ENCODE peak calls at places on chromosomes 11 and 22, in six cellular contexts. C is IMR-90, W is OCI-LY7, P is heart left ventricle, A is HFF-Myc, K is cardiac muscle cell. G is an unnamed sample.

GRCh38 chr11:62922653-62923371 is 1.6 kb upstream of the CHRM1 start:
- DNase-seq in P (no peak), C (no peak), W (peak; percentile 15), A (no peak), K (peak; percentile 30), G (no peak)

GRCh38 chr11:36453678-36454077 is 56.4 kb downstream of the TRAF6 start:
- DNase-seq in W (peak; percentile 4), A (no peak), P (no peak), K (peak; percentile 14), C (peak; percentile 37), G (no peak)

GRCh38 chr11:19441752-19442553 is 201.2 kb upstream of the E2F8 start:
- DNase-seq in P (no peak), C (peak; percentile 98), W (peak; percentile 49), A (peak; percentile 67), K (peak; percentile 97), G (no peak)

GRCh38 chr11:74720596-74721478 is 10.4 kb downstream of the CHRDL2 start:
- DNase-seq in K (peak; percentile 88), W (no peak), A (no peak), C (peak; percentile 89), P (peak; percentile 89), G (no peak)

GRCh38 chr11:92865352-92865751 is 104.1 kb upstream of the MTNR1B start:
- DNase-seq in W (no peak), K (peak; percentile 23), A (no peak), C (peak; percentile 20), P (peak; percentile 28), G (no peak)

GRCh38 chr22:48702573-48703264 is 1125.0 kb downstream of the BRD1 start:
- DNase-seq in C (no peak), W (no peak), K (peak; percentile 0), A (no peak), P (peak; percentile 22), G (no peak)

GRCh38 chr11:48263416-48263911 is at the start of gene OR4X1:
- DNase-seq in W (no peak), K (no peak), C (no peak), P (no peak), A (no peak), G (no peak)

GRCh38 chr11:32137263-32137662 is 46.4 kb downstream of the RCN1 start:
- DNase-seq in P (no peak), W (no peak), K (peak; percentile 97), C (peak; percentile 99), A (peak; percentile 40), G (no peak)

GRCh38 chr11:10856689-10857603 is 907 bp downstream of the ZBED5 start:
- DNase-seq in K (peak; percentile 43), A (no peak), P (no peak), W (peak; percentile 58), C (peak; percentile 28), G (no peak)

GRCh38 chr22:38034278-38034882 is 22.8 kb upstream of the PICK1 start:
- DNase-seq in W (no peak), K (peak; percentile 95), P (peak; percentile 83), A (peak; percentile 82), C (peak; percentile 91), G (no peak)
- TF ChIP-seq CTCF in W (no peak), K (no peak), P (no peak), A (no peak), C (no peak), G (no peak)

GRCh38 chr11:64794526-64794925 is 8.5 kb downstream of the MAP4K2 start:
- DNase-seq in A (no peak), K (no peak), W (no peak), P (no peak), C (no peak), G (no peak)
- TF ChIP-seq CTCF in A (no peak), K (no peak), W (no peak), P (no peak), C (no peak), G (no peak)

GRCh38 chr22:30490399-30490798 is 15.1 kb downstream of the SEC14L4 start:
- DNase-seq in A (no peak), W (no peak), K (no peak), P (no peak), C (no peak), G (no peak)
- TF ChIP-seq CTCF in A (peak; percentile 29), W (peak; percentile 58), K (peak; percentile 31), P (no peak), C (peak; percentile 19), G (no peak)

GRCh38 chr11:57641011-57641410 is 8.7 kb downstream of the YPEL4 start:
- DNase-seq in A (no peak), P (no peak), C (no peak), K (peak; percentile 51), W (peak; percentile 24), G (no peak)
- TF ChIP-seq CTCF in A (peak; percentile 31), P (no peak), C (peak; percentile 50), K (peak; percentile 45), W (no peak), G (peak; percentile 25)

G was measured in osteocyte.